ENCODE peak calls at places on chromosomes 12 and 14, in eight cellular contexts. F is cardiac muscle cell; E is heart left ventricle; S is NCI-H748 treated with DMSO at 0.1 percent for 48 hours; N is NT2/D1; A is T-helper 2 cell; B is HTR-8/SVneo; U is stimulated activated effector memory CD8-positive, alpha-beta T cell treated with anti-CD3 and anti-CD28 coated beads, Interleukin-12 subunit alpha, Interleukin-12 subunit beta, amount 100 ng/mL, for 72 hours. K is an unnamed sample.

GRCh38 chr14:58560208-58560607 is 77.6 kb upstream of the DACT1 start:
- DNase-seq in E (no peak), F (peak), A (no peak), B (peak), S (no peak), U (no peak), N (no peak), K (no peak)

GRCh38 chr12:95203477-95203843 is 13.8 kb downstream of the FGD6 start:
- DNase-seq in B (no peak), S (no peak), A (no peak), F (no peak), E (no peak), N (no peak), U (no peak), K (no peak)

GRCh38 chr12:54958048-54958658 is 26.4 kb downstream of the TESPA1 start:
- DNase-seq in S (peak), N (peak), F (peak), B (peak), U (peak), E (no peak), A (no peak), K (peak)

GRCh38 chr12:114812858-114813761 is 129.1 kb upstream of the TBX3 start:
- DNase-seq in F (peak), N (no peak), E (no peak), U (no peak), B (no peak), A (no peak), S (peak), K (no peak)

GRCh38 chr12:22105542-22105941 is 59.5 kb downstream of the CMAS start:
- DNase-seq in U (no peak), S (no peak), F (no peak), N (no peak), A (no peak), E (no peak), B (no peak), K (no peak)

GRCh38 chr12:47219243-47219642 is 139.5 kb upstream of the AMIGO2 start:
- DNase-seq in S (no peak), N (no peak), U (peak), A (no peak), B (no peak), E (no peak), F (peak), K (no peak)

GRCh38 chr14:94355191-94355794 is 32.2 kb upstream of the SERPINA6 start:
- DNase-seq in A (no peak), N (peak), S (peak), E (peak), B (no peak), U (peak), F (peak), K (peak)

GRCh38 chr12:128727999-128728398 is 95.8 kb downstream of the SLC15A4 start:
- DNase-seq in B (no peak), A (no peak), F (no peak), U (no peak), S (no peak), N (no peak), E (no peak), K (no peak)

GRCh38 chr12:80589091-80589490 is 118.3 kb upstream of the MYF6 start:
- DNase-seq in E (no peak), F (no peak), A (no peak), N (no peak), U (no peak), B (no peak), S (no peak), K (no peak)

GRCh38 chr12:53977596-53978464 is 3.1 kb upstream of the HOTAIR start:
- DNase-seq in B (no peak), A (no peak), N (no peak), U (no peak), S (no peak), F (no peak), E (no peak), K (peak)

GRCh38 chr12:4353785-4354208 is 25.7 kb downstream of the FGF23 start:
- DNase-seq in S (no peak), B (no peak), E (no peak), A (no peak), U (no peak), N (peak), F (peak), K (no peak)

GRCh38 chr12:76119887-76120286 is 35.4 kb upstream of the NAP1L1 start:
- DNase-seq in E (no peak), N (no peak), A (no peak), U (peak), B (no peak), S (no peak), F (no peak), K (no peak)

GRCh38 chr12:15550778-15551177 is 228.5 kb downstream of the PTPRO start:
- DNase-seq in B (no peak), E (no peak), A (no peak), F (no peak), U (no peak), S (no peak), N (no peak), K (no peak)

GRCh38 chr12:59023861-59024424 is 103.6 kb upstream of the LRIG3 start:
- DNase-seq in B (no peak), E (no peak), U (no peak), F (peak), N (no peak), S (no peak), A (no peak), K (no peak)

GRCh38 chr12:121668750-121669524 is 517 bp downstream of the MORN3 start:
- DNase-seq in U (no peak), S (no peak), N (peak), B (no peak), F (peak), E (no peak), A (no peak), K (no peak)

GRCh38 chr14:103008768-103009342 is 48.5 kb downstream of the CDC42BPB start:
- DNase-seq in A (no peak), U (no peak), B (no peak), S (no peak), N (no peak), F (peak), E (peak), K (no peak)

GRCh38 chr12:116773276-116773731 is 35.2 kb downstream of the RNFT2 start:
- DNase-seq in B (peak), A (no peak), S (no peak), N (no peak), E (no peak), F (no peak), U (no peak), K (no peak)

GRCh38 chr12:13234045-13234641 is 37.6 kb downstream of the EMP1 start:
- DNase-seq in S (no peak), A (no peak), U (no peak), F (peak), E (peak), N (peak), B (peak), K (peak)

GRCh38 chr14:100611811-100612480 is 24.7 kb upstream of the BEGAIN start:
- DNase-seq in A (no peak), U (no peak), B (no peak), S (no peak), E (peak), F (no peak), N (no peak), K (no peak)

GRCh38 chr12:32617549-32617948 is 61.6 kb upstream of the DNM1L start:
- DNase-seq in A (no peak), F (no peak), S (no peak), E (no peak), N (no peak), B (no peak), U (no peak), K (no peak)

GRCh38 chr12:117743746-117744145 is 225.0 kb downstream of the KSR2 start:
- DNase-seq in N (no peak), F (no peak), E (no peak), U (no peak), B (no peak), A (no peak), S (no peak), K (no peak)

GRCh38 chr14:30272848-30273563 is 286.0 kb upstream of the G2E3 start:
- DNase-seq in B (no peak), S (peak), F (no peak), E (no peak), N (no peak), A (no peak), U (no peak), K (no peak)

GRCh38 chr14:56196274-56196673 is 78.1 kb downstream of the PELI2 start:
- DNase-seq in A (no peak), E (no peak), S (no peak), U (no peak), B (no peak), F (peak), N (no peak), K (no peak)

GRCh38 chr12:30839643-30840190 is 85.0 kb upstream of the CAPRIN2 start:
- DNase-seq in A (no peak), U (no peak), B (no peak), F (no peak), S (no peak), E (no peak), N (no peak), K (no peak)

GRCh38 chr14:101402936-101403660 is 158.2 kb upstream of the DIO3 start:
- DNase-seq in A (no peak), E (no peak), N (no peak), B (no peak), F (peak), S (no peak), U (no peak), K (no peak)

GRCh38 chr12:58888131-58888783 is 32.0 kb downstream of the LRIG3 start:
- DNase-seq in A (no peak), E (peak), S (peak), F (peak), N (no peak), U (no peak), B (no peak), K (no peak)

GRCh38 chr12:118714500-118714899 is 266.8 kb upstream of the SRRM4 start:
- DNase-seq in N (no peak), E (no peak), F (no peak), A (no peak), S (no peak), B (no peak), U (no peak), K (no peak)

GRCh38 chr14:54532111-54533012 is 22.7 kb downstream of the CGRRF1 start:
- DNase-seq in U (no peak), E (no peak), S (no peak), A (no peak), N (no peak), F (no peak), B (no peak), K (no peak)

GRCh38 chr12:65684906-65685305 is 139.4 kb upstream of the HMGA2 start:
- DNase-seq in N (no peak), U (no peak), S (no peak), E (no peak), A (no peak), F (no peak), B (no peak), K (no peak)

GRCh38 chr14:50954811-50955372 is 10.6 kb upstream of the PYGL start:
- DNase-seq in F (peak), B (peak), N (no peak), A (no peak), U (no peak), E (no peak), S (peak), K (no peak)

GRCh38 chr14:80150301-80150700 is 61.0 kb downstream of the DIO2 start:
- DNase-seq in U (no peak), S (no peak), A (no peak), F (no peak), N (no peak), B (no peak), E (no peak), K (no peak)